ENCODE peak calls at places on chromosomes 1 and 21, in eight cellular contexts. One of them, this sample, is unnamed.

GRCh38 chr1:16391408-16391807 is 24.4 kb downstream of the SZRD1 start:
- DNase-seq in MM.1S: no peak
- DNase-seq in AG04450: no peak
- DNase-seq in sigmoid colon: no peak
- DNase-seq in upper lobe of right lung: no peak
- DNase-seq in naive thymus-derived CD4-positive, alpha-beta T cell: no peak
- DNase-seq in thoracic aorta: no peak
- DNase-seq in pancreas: no peak
- DNase-seq in this sample: no peak

GRCh38 chr1:185653615-185654014 is 80.6 kb upstream of the HMCN1 start:
- DNase-seq in naive thymus-derived CD4-positive, alpha-beta T cell: no peak
- DNase-seq in pancreas: no peak
- DNase-seq in thoracic aorta: no peak
- DNase-seq in MM.1S: no peak
- DNase-seq in AG04450: no peak
- DNase-seq in upper lobe of right lung: no peak
- DNase-seq in sigmoid colon: no peak
- DNase-seq in this sample: no peak

GRCh38 chr1:55640708-55641473 is 425.7 kb upstream of the USP24 start:
- DNase-seq in naive thymus-derived CD4-positive, alpha-beta T cell: peak
- DNase-seq in upper lobe of right lung: no peak
- DNase-seq in pancreas: no peak
- DNase-seq in sigmoid colon: peak
- DNase-seq in AG04450: no peak
- DNase-seq in MM.1S: peak
- DNase-seq in thoracic aorta: no peak
- DNase-seq in this sample: no peak

GRCh38 chr1:232627645-232628334 is 2.1 kb downstream of the SIPA1L2 start:
- DNase-seq in MM.1S: peak
- DNase-seq in AG04450: no peak
- DNase-seq in upper lobe of right lung: no peak
- DNase-seq in naive thymus-derived CD4-positive, alpha-beta T cell: peak
- DNase-seq in sigmoid colon: no peak
- DNase-seq in pancreas: no peak
- DNase-seq in thoracic aorta: no peak
- DNase-seq in this sample: peak

GRCh38 chr1:225415967-225416745 is 11.7 kb downstream of the LBR start:
- DNase-seq in naive thymus-derived CD4-positive, alpha-beta T cell: no peak
- DNase-seq in AG04450: no peak
- DNase-seq in MM.1S: no peak
- DNase-seq in pancreas: no peak
- DNase-seq in thoracic aorta: no peak
- DNase-seq in sigmoid colon: no peak
- DNase-seq in upper lobe of right lung: no peak
- DNase-seq in this sample: no peak

GRCh38 chr1:232538224-232538942 is 91.5 kb downstream of the SIPA1L2 start:
- DNase-seq in sigmoid colon: no peak
- DNase-seq in AG04450: no peak
- DNase-seq in pancreas: no peak
- DNase-seq in MM.1S: no peak
- DNase-seq in naive thymus-derived CD4-positive, alpha-beta T cell: no peak
- DNase-seq in upper lobe of right lung: no peak
- DNase-seq in thoracic aorta: no peak
- DNase-seq in this sample: peak

GRCh38 chr1:244273262-244273844 is 178.4 kb downstream of the ADSS2 start:
- DNase-seq in sigmoid colon: no peak
- DNase-seq in AG04450: no peak
- DNase-seq in MM.1S: no peak
- DNase-seq in naive thymus-derived CD4-positive, alpha-beta T cell: no peak
- DNase-seq in upper lobe of right lung: no peak
- DNase-seq in thoracic aorta: no peak
- DNase-seq in pancreas: no peak
- DNase-seq in this sample: no peak

GRCh38 chr1:189775343-189775742 is 702.3 kb downstream of the BRINP3 start:
- DNase-seq in upper lobe of right lung: no peak
- DNase-seq in pancreas: no peak
- DNase-seq in sigmoid colon: no peak
- DNase-seq in thoracic aorta: no peak
- DNase-seq in naive thymus-derived CD4-positive, alpha-beta T cell: no peak
- DNase-seq in AG04450: peak
- DNase-seq in MM.1S: no peak
- DNase-seq in this sample: peak

GRCh38 chr1:155608888-155609225 is 1.2 kb upstream of the MSTO1 start:
- DNase-seq in MM.1S: no peak
- DNase-seq in upper lobe of right lung: no peak
- DNase-seq in thoracic aorta: no peak
- DNase-seq in naive thymus-derived CD4-positive, alpha-beta T cell: no peak
- DNase-seq in AG04450: no peak
- DNase-seq in pancreas: no peak
- DNase-seq in sigmoid colon: peak
- DNase-seq in this sample: no peak

GRCh38 chr1:2158272-2158671 is 36.3 kb downstream of the FAAP20 start:
- DNase-seq in upper lobe of right lung: no peak
- DNase-seq in pancreas: no peak
- DNase-seq in naive thymus-derived CD4-positive, alpha-beta T cell: no peak
- DNase-seq in sigmoid colon: no peak
- DNase-seq in MM.1S: no peak
- DNase-seq in thoracic aorta: no peak
- DNase-seq in AG04450: no peak
- DNase-seq in this sample: no peak

GRCh38 chr21:35026617-35027557 is 22.2 kb downstream of the RUNX1 start:
- DNase-seq in MM.1S: peak
- DNase-seq in AG04450: no peak
- DNase-seq in naive thymus-derived CD4-positive, alpha-beta T cell: peak
- DNase-seq in thoracic aorta: no peak
- DNase-seq in pancreas: no peak
- DNase-seq in sigmoid colon: peak
- DNase-seq in upper lobe of right lung: peak
- DNase-seq in this sample: no peak

GRCh38 chr1:237817277-237817676 is 73.4 kb downstream of the ZP4 start:
- DNase-seq in upper lobe of right lung: no peak
- DNase-seq in sigmoid colon: no peak
- DNase-seq in MM.1S: no peak
- DNase-seq in naive thymus-derived CD4-positive, alpha-beta T cell: no peak
- DNase-seq in AG04450: no peak
- DNase-seq in thoracic aorta: no peak
- DNase-seq in pancreas: no peak
- DNase-seq in this sample: no peak

GRCh38 chr1:245541389-245541788 is 386.6 kb downstream of the KIF26B start:
- DNase-seq in AG04450: peak
- DNase-seq in pancreas: no peak
- DNase-seq in naive thymus-derived CD4-positive, alpha-beta T cell: no peak
- DNase-seq in MM.1S: no peak
- DNase-seq in upper lobe of right lung: no peak
- DNase-seq in sigmoid colon: no peak
- DNase-seq in thoracic aorta: no peak
- DNase-seq in this sample: no peak

GRCh38 chr1:54741531-54741930 is 22.8 kb downstream of the PARS2 start:
- DNase-seq in naive thymus-derived CD4-positive, alpha-beta T cell: no peak
- DNase-seq in AG04450: no peak
- DNase-seq in MM.1S: no peak
- DNase-seq in thoracic aorta: no peak
- DNase-seq in pancreas: no peak
- DNase-seq in sigmoid colon: no peak
- DNase-seq in upper lobe of right lung: no peak
- DNase-seq in this sample: no peak

GRCh38 chr21:28714795-28715464 is 277.7 kb downstream of the LTN1 start:
- DNase-seq in MM.1S: no peak
- DNase-seq in sigmoid colon: no peak
- DNase-seq in upper lobe of right lung: no peak
- DNase-seq in AG04450: peak
- DNase-seq in thoracic aorta: no peak
- DNase-seq in pancreas: no peak
- DNase-seq in naive thymus-derived CD4-positive, alpha-beta T cell: no peak
- DNase-seq in this sample: peak

GRCh38 chr1:207647966-207648906 is 3.3 kb downstream of the CR1L start:
- DNase-seq in MM.1S: no peak
- DNase-seq in AG04450: no peak
- DNase-seq in thoracic aorta: no peak
- DNase-seq in pancreas: no peak
- DNase-seq in naive thymus-derived CD4-positive, alpha-beta T cell: no peak
- DNase-seq in upper lobe of right lung: no peak
- DNase-seq in sigmoid colon: no peak
- DNase-seq in this sample: no peak

GRCh38 chr1:214282696-214283225 is 1.8 kb downstream of the SMYD2 start:
- DNase-seq in thoracic aorta: no peak
- DNase-seq in sigmoid colon: no peak
- DNase-seq in upper lobe of right lung: no peak
- DNase-seq in pancreas: no peak
- DNase-seq in naive thymus-derived CD4-positive, alpha-beta T cell: no peak
- DNase-seq in AG04450: no peak
- DNase-seq in MM.1S: no peak
- DNase-seq in this sample: no peak

GRCh38 chr1:67735806-67736627 is 51.0 kb downstream of the GADD45A start:
- DNase-seq in upper lobe of right lung: peak
- DNase-seq in pancreas: peak
- DNase-seq in AG04450: peak
- DNase-seq in thoracic aorta: peak
- DNase-seq in naive thymus-derived CD4-positive, alpha-beta T cell: peak
- DNase-seq in sigmoid colon: peak
- DNase-seq in MM.1S: peak
- DNase-seq in this sample: peak

GRCh38 chr1:213385201-213385600 is 334.2 kb downstream of the RPS6KC1 start:
- DNase-seq in AG04450: no peak
- DNase-seq in thoracic aorta: no peak
- DNase-seq in MM.1S: no peak
- DNase-seq in sigmoid colon: no peak
- DNase-seq in upper lobe of right lung: no peak
- DNase-seq in naive thymus-derived CD4-positive, alpha-beta T cell: no peak
- DNase-seq in pancreas: no peak
- DNase-seq in this sample: no peak

GRCh38 chr1:225567789-225568188 is 85.1 kb downstream of the ENAH start:
- DNase-seq in pancreas: no peak
- DNase-seq in sigmoid colon: no peak
- DNase-seq in MM.1S: no peak
- DNase-seq in naive thymus-derived CD4-positive, alpha-beta T cell: no peak
- DNase-seq in AG04450: no peak
- DNase-seq in thoracic aorta: no peak
- DNase-seq in upper lobe of right lung: no peak
- DNase-seq in this sample: no peak

GRCh38 chr1:192263436-192263835 is 53.4 kb upstream of the RGS21 start:
- DNase-seq in MM.1S: no peak
- DNase-seq in pancreas: no peak
- DNase-seq in naive thymus-derived CD4-positive, alpha-beta T cell: no peak
- DNase-seq in AG04450: peak
- DNase-seq in upper lobe of right lung: no peak
- DNase-seq in thoracic aorta: no peak
- DNase-seq in sigmoid colon: no peak
- DNase-seq in this sample: no peak

GRCh38 chr1:21907737-21908136 is 29.4 kb downstream of the HSPG2 start:
- DNase-seq in upper lobe of right lung: no peak
- DNase-seq in pancreas: no peak
- DNase-seq in sigmoid colon: no peak
- DNase-seq in thoracic aorta: no peak
- DNase-seq in MM.1S: no peak
- DNase-seq in naive thymus-derived CD4-positive, alpha-beta T cell: no peak
- DNase-seq in AG04450: no peak
- DNase-seq in this sample: no peak
- H3K27ac ChIP-seq in upper lobe of right lung: peak
- H3K27ac ChIP-seq in pancreas: no peak
- H3K27ac ChIP-seq in sigmoid colon: peak
- H3K27ac ChIP-seq in thoracic aorta: peak
- H3K27ac ChIP-seq in MM.1S: no peak
- H3K27ac ChIP-seq in naive thymus-derived CD4-positive, alpha-beta T cell: no peak
- H3K27ac ChIP-seq in AG04450: no peak
- H3K27ac ChIP-seq in this sample: no peak

GRCh38 chr1:93662481-93663190 is 19.0 kb downstream of the BCAR3 start:
- DNase-seq in AG04450: no peak
- DNase-seq in MM.1S: no peak
- DNase-seq in pancreas: no peak
- DNase-seq in thoracic aorta: no peak
- DNase-seq in naive thymus-derived CD4-positive, alpha-beta T cell: no peak
- DNase-seq in sigmoid colon: no peak
- DNase-seq in upper lobe of right lung: no peak
- DNase-seq in this sample: no peak

GRCh38 chr1:93667642-93668041 is 14.0 kb downstream of the BCAR3 start:
- DNase-seq in sigmoid colon: no peak
- DNase-seq in AG04450: no peak
- DNase-seq in MM.1S: no peak
- DNase-seq in upper lobe of right lung: no peak
- DNase-seq in naive thymus-derived CD4-positive, alpha-beta T cell: no peak
- DNase-seq in pancreas: no peak
- DNase-seq in thoracic aorta: no peak
- DNase-seq in this sample: no peak

GRCh38 chr1:93663191-93663614 is 18.4 kb downstream of the BCAR3 start:
- DNase-seq in naive thymus-derived CD4-positive, alpha-beta T cell: no peak
- DNase-seq in sigmoid colon: no peak
- DNase-seq in pancreas: no peak
- DNase-seq in upper lobe of right lung: no peak
- DNase-seq in MM.1S: no peak
- DNase-seq in AG04450: no peak
- DNase-seq in thoracic aorta: no peak
- DNase-seq in this sample: no peak

GRCh38 chr1:93666613-93667384 is 14.8 kb downstream of the BCAR3 start:
- DNase-seq in MM.1S: no peak
- DNase-seq in AG04450: no peak
- DNase-seq in thoracic aorta: no peak
- DNase-seq in upper lobe of right lung: no peak
- DNase-seq in pancreas: no peak
- DNase-seq in sigmoid colon: peak
- DNase-seq in naive thymus-derived CD4-positive, alpha-beta T cell: no peak
- DNase-seq in this sample: peak

DNA sequence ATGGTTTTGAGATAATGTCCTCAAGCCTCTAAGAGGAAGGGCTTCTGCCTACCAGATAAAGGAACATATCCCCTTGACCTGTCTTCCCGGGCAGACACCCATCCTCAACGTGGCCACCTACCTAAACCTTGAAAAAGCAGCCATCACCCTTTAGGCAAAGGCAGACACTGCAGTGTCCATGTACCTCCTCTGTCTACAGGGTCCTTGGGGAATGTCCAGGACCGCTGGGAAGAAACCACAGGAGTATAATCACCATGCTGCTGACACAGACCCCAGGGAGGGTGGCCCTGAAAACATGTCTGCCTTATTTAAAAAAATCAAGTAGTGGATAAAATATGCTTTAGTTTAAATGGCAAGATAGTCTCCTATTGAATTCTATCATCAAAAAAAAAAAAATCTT is 16.6 kb downstream of the BCAR3 start:
- DNase-seq in naive thymus-derived CD4-positive, alpha-beta T cell: no peak
- DNase-seq in MM.1S: no peak
- DNase-seq in AG04450: no peak
- DNase-seq in pancreas: no peak
- DNase-seq in sigmoid colon: no peak
- DNase-seq in upper lobe of right lung: no peak
- DNase-seq in thoracic aorta: no peak
- DNase-seq in this sample: no peak
- H3K27ac ChIP-seq in naive thymus-derived CD4-positive, alpha-beta T cell: no peak
- H3K27ac ChIP-seq in MM.1S: no peak
- H3K27ac ChIP-seq in AG04450: peak
- H3K27ac ChIP-seq in pancreas: no peak
- H3K27ac ChIP-seq in sigmoid colon: peak
- H3K27ac ChIP-seq in upper lobe of right lung: no peak
- H3K27ac ChIP-seq in thoracic aorta: peak
- H3K27ac ChIP-seq in this sample: no peak

GRCh38 chr1:6417961-6418667 is 1.6 kb downstream of the HES2 start:
- DNase-seq in pancreas: no peak
- DNase-seq in naive thymus-derived CD4-positive, alpha-beta T cell: no peak
- DNase-seq in upper lobe of right lung: no peak
- DNase-seq in thoracic aorta: no peak
- DNase-seq in sigmoid colon: no peak
- DNase-seq in MM.1S: no peak
- DNase-seq in AG04450: no peak
- DNase-seq in this sample: no peak
- H3K27ac ChIP-seq in pancreas: no peak
- H3K27ac ChIP-seq in naive thymus-derived CD4-positive, alpha-beta T cell: no peak
- H3K27ac ChIP-seq in upper lobe of right lung: no peak
- H3K27ac ChIP-seq in thoracic aorta: no peak
- H3K27ac ChIP-seq in sigmoid colon: no peak
- H3K27ac ChIP-seq in MM.1S: no peak
- H3K27ac ChIP-seq in AG04450: no peak
- H3K27ac ChIP-seq in this sample: no peak

GRCh38 chr1:157994704-157995540 is 1.5 kb downstream of the KIRREL1 start:
- DNase-seq in sigmoid colon: peak
- DNase-seq in thoracic aorta: no peak
- DNase-seq in upper lobe of right lung: no peak
- DNase-seq in pancreas: no peak
- DNase-seq in naive thymus-derived CD4-positive, alpha-beta T cell: no peak
- DNase-seq in MM.1S: no peak
- DNase-seq in AG04450: no peak
- DNase-seq in this sample: no peak
- H3K27ac ChIP-seq in sigmoid colon: peak
- H3K27ac ChIP-seq in thoracic aorta: peak
- H3K27ac ChIP-seq in upper lobe of right lung: peak
- H3K27ac ChIP-seq in pancreas: no peak
- H3K27ac ChIP-seq in naive thymus-derived CD4-positive, alpha-beta T cell: no peak
- H3K27ac ChIP-seq in MM.1S: no peak
- H3K27ac ChIP-seq in AG04450: peak
- H3K27ac ChIP-seq in this sample: no peak